ENCODE peak calls at places on chromosome 4, in eight cellular contexts. E is T follicular helper cell; K is T-helper 9 cell; B is epithelial cell of esophagus; L is ureter; J is cardiac muscle cell; R is CD8-positive, alpha-beta T cell; F is globus pallidus. Q is an unnamed sample.

GRCh38 chr4:85966308-85966882 is 393.5 kb downstream of the MAPK10 start:
- DNase-seq in E (no peak), K (no peak), B (no peak), F (no peak), L (no peak), R (no peak), J (peak; percentile 70), Q (no peak)

GRCh38 chr4:7192252-7193039 is at the start of gene SORCS2:
- DNase-seq in B (peak; percentile 47), E (no peak), L (peak; percentile 58), K (no peak), J (peak; percentile 69), F (peak; percentile 64), R (no peak), Q (peak; percentile 90)

GRCh38 chr4:3317656-3318211 is 24.9 kb downstream of the RGS12 start:
- DNase-seq in R (peak; percentile 43), F (no peak), B (no peak), E (no peak), L (no peak), K (no peak), J (no peak), Q (no peak)

GRCh38 chr4:65653740-65654361 is 16.4 kb downstream of the EPHA5 start:
- DNase-seq in F (no peak), J (no peak), L (no peak), K (no peak), E (no peak), B (no peak), R (no peak), Q (no peak)

GRCh38 chr4:139210486-139210885 is 33.5 kb upstream of the ELF2 start:
- DNase-seq in E (no peak), F (no peak), K (no peak), L (no peak), B (no peak), R (no peak), J (no peak), Q (no peak)

GRCh38 chr4:39698424-39699009 is 581 bp downstream of the UBE2K start:
- DNase-seq in J (peak; percentile 27), F (peak; percentile 51), B (peak; percentile 47), K (no peak), E (peak; percentile 28), R (no peak), L (peak; percentile 57), Q (peak; percentile 36)

GRCh38 chr4:8260656-8261111 is 8.9 kb upstream of the HTRA3 start:
- DNase-seq in K (no peak), L (peak; percentile 74), J (peak; percentile 70), F (no peak), B (peak; percentile 72), R (no peak), E (no peak), Q (peak; percentile 81)

GRCh38 chr4:53943345-53944085 is 120.9 kb downstream of the CHIC2 start:
- DNase-seq in B (peak; percentile 93), J (peak; percentile 66), F (no peak), R (no peak), K (no peak), L (no peak), E (no peak), Q (peak; percentile 7)

Q was measured in AG08396.